ENCODE peak calls at places on chromosomes 4 and X, in four cellular contexts. M is naive thymus-derived CD4-positive, alpha-beta T cell; N is fibroblast of mammary gland; C is lower lobe of right lung. D is an unnamed sample.

GRCh38 chrX:152245231-152245630 is 106.9 kb upstream of the MAGEA10 start:
- DNase-seq in C (no peak), M (no peak), N (peak; percentile 1), D (no peak)

GRCh38 chr4:169164669-169165415 is 105.9 kb downstream of the SH3RF1 start:
- DNase-seq in C (no peak), N (peak; percentile 58), M (no peak), D (no peak)

GRCh38 chrX:15336023-15336413 is 695 bp upstream of the PIGA start:
- DNase-seq in M (no peak), C (peak; percentile 47), N (peak; percentile 71), D (no peak)

GRCh38 chr4:10640535-10641159 is 43.9 kb downstream of the CLNK start:
- DNase-seq in N (no peak), M (peak; percentile 27), C (peak; percentile 49), D (peak; percentile 63)

GRCh38 chrX:121231566-121232358 is 184.4 kb downstream of the GLUD2 start:
- DNase-seq in C (no peak), M (no peak), N (no peak), D (no peak)

GRCh38 chr4:153834901-153835300 is 46.0 kb upstream of the SFRP2 start:
- DNase-seq in N (no peak), C (no peak), M (no peak), D (no peak)

GRCh38 chrX:154458954-154459829 is 1.1 kb downstream of the PLXNA3 start:
- DNase-seq in C (peak; percentile 55), M (no peak), N (no peak), D (no peak)

GRCh38 chrX:3788494-3789233 is 75.2 kb upstream of the PRKX start:
- DNase-seq in M (peak; percentile 3), C (no peak), N (no peak), D (no peak)

GRCh38 chr4:17517664-17518063 is 2.7 kb downstream of the CLRN2 start:
- DNase-seq in N (no peak), C (no peak), M (no peak), D (no peak)

GRCh38 chr4:122747068-122747467 is 14.6 kb downstream of the BBS12 start:
- DNase-seq in N (no peak), C (no peak), M (no peak), D (no peak)

GRCh38 chrX:13338985-13339384 is 19.1 kb upstream of the ATXN3L start:
- DNase-seq in M (no peak), N (no peak), C (no peak), D (no peak)

GRCh38 chrX:107711521-107712041 is 64.0 kb downstream of the TSC22D3 start:
- DNase-seq in C (no peak), N (peak; percentile 29), M (no peak), D (no peak)

GRCh38 chr4:110231869-110232268 is 33.5 kb upstream of the ELOVL6 start:
- DNase-seq in M (no peak), N (no peak), C (no peak), D (no peak)

GRCh38 chr4:78396613-78397291 is 154.8 kb upstream of the ANXA3 start:
- DNase-seq in C (no peak), M (no peak), N (no peak), D (no peak)

GRCh38 chrX:130111220-130111934 is 1.1 kb upstream of the ELF4 start:
- DNase-seq in C (no peak), M (no peak), N (no peak), D (no peak)

GRCh38 chr4:119977135-119977534 is 89.5 kb downstream of the MAD2L1 start:
- DNase-seq in N (no peak), C (no peak), M (no peak), D (no peak)

GRCh38 chr4:124934921-124935320 is 222.4 kb upstream of the ANKRD50 start:
- DNase-seq in M (no peak), C (no peak), N (no peak), D (no peak)

GRCh38 chr4:23889814-23890269 is at the start of gene PPARGC1A:
- DNase-seq in C (peak; percentile 62), N (peak; percentile 62), M (no peak), D (peak; percentile 27)

GRCh38 chr4:103008875-103009729 is 10.4 kb downstream of the SLC9B1 start:
- DNase-seq in C (no peak), N (peak; percentile 83), M (peak; percentile 56), D (peak; percentile 71)

GRCh38 chr4:15434086-15434485 is 6.3 kb downstream of the C1QTNF7 start:
- DNase-seq in M (no peak), N (peak; percentile 71), C (no peak), D (no peak)

GRCh38 chr4:51943221-51943620 is 76.9 kb downstream of the LRRC66 start:
- DNase-seq in C (no peak), N (peak; percentile 34), M (no peak), D (no peak)

GRCh38 chrX:121245763-121246162 is 198.4 kb downstream of the GLUD2 start:
- DNase-seq in M (no peak), C (no peak), N (no peak), D (no peak)

GRCh38 chrX:120308959-120309872 is 2.0 kb downstream of the TMEM255A start:
- DNase-seq in C (peak; percentile 74), M (peak; percentile 58), N (peak; percentile 40), D (peak; percentile 76)

GRCh38 chrX:51456246-51456645 is 40.1 kb downstream of the NUDT11 start:
- DNase-seq in C (no peak), M (no peak), N (no peak), D (no peak)

GRCh38 chrX:21946925-21947641 is 6.6 kb downstream of the SMS start:
- DNase-seq in N (peak; percentile 53), C (no peak), M (no peak), D (no peak)

GRCh38 chrX:65406532-65406931 is 128.1 kb downstream of the LAS1L start:
- DNase-seq in C (no peak), M (no peak), N (no peak), D (no peak)